ENCODE peak calls at places on chromosomes 11 and 22, in nine cellular contexts. One of them, this sample, is unnamed.

GRCh38 chr11:96045622-96046456 is 121.9 kb upstream of the MTMR2 start:
- DNase-seq in glutamatergic neuron: no peak
- DNase-seq in activated T-helper 1 cell treated with anti-CD3 and anti-CD28 coated beads, Interleukin-12 subunit alpha, Interleukin-12 subunit beta, Interleukin-2, Interleukin-4 antibody, amounts not matched to agents 30 ng/mL and 10 ng/mL and 1 ng/mL, durations not matched to agents 14 hours and 24 hours and 36 hours: no peak
- DNase-seq in GM20000: no peak
- DNase-seq in NCI-H748 treated with DMSO at 0.1 percent for 48 hours: no peak
- DNase-seq in hepatic stellate cell: peak
- DNase-seq in activated gamma-delta T cell treated with anti-CD3 and anti-CD28 coated beads, Interleukin-2, amount 50 U/mL, for 16 hours: no peak
- DNase-seq in CD8-positive, alpha-beta memory T cell: no peak
- DNase-seq in GM10248: no peak
- DNase-seq in this sample: no peak

GRCh38 chr11:129595043-129595962 is 219.7 kb downstream of the BARX2 start:
- DNase-seq in hepatic stellate cell: no peak
- DNase-seq in GM20000: no peak
- DNase-seq in GM10248: no peak
- DNase-seq in CD8-positive, alpha-beta memory T cell: no peak
- DNase-seq in NCI-H748 treated with DMSO at 0.1 percent for 48 hours: no peak
- DNase-seq in activated T-helper 1 cell treated with anti-CD3 and anti-CD28 coated beads, Interleukin-12 subunit alpha, Interleukin-12 subunit beta, Interleukin-2, Interleukin-4 antibody, amounts not matched to agents 30 ng/mL and 10 ng/mL and 1 ng/mL, durations not matched to agents 14 hours and 24 hours and 36 hours: no peak
- DNase-seq in glutamatergic neuron: no peak
- DNase-seq in activated gamma-delta T cell treated with anti-CD3 and anti-CD28 coated beads, Interleukin-2, amount 50 U/mL, for 16 hours: no peak
- DNase-seq in this sample: no peak

GRCh38 chr22:35620624-35621245 is 3.6 kb upstream of the MB start:
- DNase-seq in glutamatergic neuron: no peak
- DNase-seq in activated T-helper 1 cell treated with anti-CD3 and anti-CD28 coated beads, Interleukin-12 subunit alpha, Interleukin-12 subunit beta, Interleukin-2, Interleukin-4 antibody, amounts not matched to agents 30 ng/mL and 10 ng/mL and 1 ng/mL, durations not matched to agents 14 hours and 24 hours and 36 hours: no peak
- DNase-seq in hepatic stellate cell: peak
- DNase-seq in NCI-H748 treated with DMSO at 0.1 percent for 48 hours: no peak
- DNase-seq in CD8-positive, alpha-beta memory T cell: no peak
- DNase-seq in GM20000: no peak
- DNase-seq in activated gamma-delta T cell treated with anti-CD3 and anti-CD28 coated beads, Interleukin-2, amount 50 U/mL, for 16 hours: no peak
- DNase-seq in GM10248: no peak
- DNase-seq in this sample: no peak

GRCh38 chr11:62399868-62400245 is 19.0 kb upstream of the SCGB1A1 start:
- DNase-seq in GM10248: no peak
- DNase-seq in CD8-positive, alpha-beta memory T cell: no peak
- DNase-seq in activated gamma-delta T cell treated with anti-CD3 and anti-CD28 coated beads, Interleukin-2, amount 50 U/mL, for 16 hours: no peak
- DNase-seq in activated T-helper 1 cell treated with anti-CD3 and anti-CD28 coated beads, Interleukin-12 subunit alpha, Interleukin-12 subunit beta, Interleukin-2, Interleukin-4 antibody, amounts not matched to agents 30 ng/mL and 10 ng/mL and 1 ng/mL, durations not matched to agents 14 hours and 24 hours and 36 hours: no peak
- DNase-seq in hepatic stellate cell: no peak
- DNase-seq in NCI-H748 treated with DMSO at 0.1 percent for 48 hours: no peak
- DNase-seq in glutamatergic neuron: no peak
- DNase-seq in GM20000: no peak
- DNase-seq in this sample: no peak

GRCh38 chr11:44538375-44539054 is 26.9 kb upstream of the CD82 start:
- DNase-seq in GM10248: peak
- DNase-seq in GM20000: peak
- DNase-seq in activated gamma-delta T cell treated with anti-CD3 and anti-CD28 coated beads, Interleukin-2, amount 50 U/mL, for 16 hours: peak
- DNase-seq in CD8-positive, alpha-beta memory T cell: peak
- DNase-seq in hepatic stellate cell: peak
- DNase-seq in NCI-H748 treated with DMSO at 0.1 percent for 48 hours: peak
- DNase-seq in activated T-helper 1 cell treated with anti-CD3 and anti-CD28 coated beads, Interleukin-12 subunit alpha, Interleukin-12 subunit beta, Interleukin-2, Interleukin-4 antibody, amounts not matched to agents 30 ng/mL and 10 ng/mL and 1 ng/mL, durations not matched to agents 14 hours and 24 hours and 36 hours: peak
- DNase-seq in glutamatergic neuron: peak
- DNase-seq in this sample: peak

GRCh38 chr22:43289551-43289963 is 53.6 kb downstream of the SCUBE1 start:
- DNase-seq in activated gamma-delta T cell treated with anti-CD3 and anti-CD28 coated beads, Interleukin-2, amount 50 U/mL, for 16 hours: no peak
- DNase-seq in activated T-helper 1 cell treated with anti-CD3 and anti-CD28 coated beads, Interleukin-12 subunit alpha, Interleukin-12 subunit beta, Interleukin-2, Interleukin-4 antibody, amounts not matched to agents 30 ng/mL and 10 ng/mL and 1 ng/mL, durations not matched to agents 14 hours and 24 hours and 36 hours: no peak
- DNase-seq in GM20000: no peak
- DNase-seq in GM10248: no peak
- DNase-seq in NCI-H748 treated with DMSO at 0.1 percent for 48 hours: no peak
- DNase-seq in glutamatergic neuron: no peak
- DNase-seq in CD8-positive, alpha-beta memory T cell: no peak
- DNase-seq in hepatic stellate cell: no peak
- DNase-seq in this sample: no peak

GRCh38 chr11:34632105-34632780 is 11.3 kb downstream of the EHF start:
- DNase-seq in CD8-positive, alpha-beta memory T cell: no peak
- DNase-seq in NCI-H748 treated with DMSO at 0.1 percent for 48 hours: peak
- DNase-seq in activated T-helper 1 cell treated with anti-CD3 and anti-CD28 coated beads, Interleukin-12 subunit alpha, Interleukin-12 subunit beta, Interleukin-2, Interleukin-4 antibody, amounts not matched to agents 30 ng/mL and 10 ng/mL and 1 ng/mL, durations not matched to agents 14 hours and 24 hours and 36 hours: no peak
- DNase-seq in hepatic stellate cell: no peak
- DNase-seq in GM10248: no peak
- DNase-seq in activated gamma-delta T cell treated with anti-CD3 and anti-CD28 coated beads, Interleukin-2, amount 50 U/mL, for 16 hours: no peak
- DNase-seq in glutamatergic neuron: no peak
- DNase-seq in GM20000: no peak
- DNase-seq in this sample: no peak

GRCh38 chr11:119262668-119263351 is 54.1 kb downstream of the MCAM start:
- DNase-seq in CD8-positive, alpha-beta memory T cell: no peak
- DNase-seq in activated gamma-delta T cell treated with anti-CD3 and anti-CD28 coated beads, Interleukin-2, amount 50 U/mL, for 16 hours: no peak
- DNase-seq in GM10248: peak
- DNase-seq in NCI-H748 treated with DMSO at 0.1 percent for 48 hours: no peak
- DNase-seq in hepatic stellate cell: peak
- DNase-seq in glutamatergic neuron: no peak
- DNase-seq in activated T-helper 1 cell treated with anti-CD3 and anti-CD28 coated beads, Interleukin-12 subunit alpha, Interleukin-12 subunit beta, Interleukin-2, Interleukin-4 antibody, amounts not matched to agents 30 ng/mL and 10 ng/mL and 1 ng/mL, durations not matched to agents 14 hours and 24 hours and 36 hours: no peak
- DNase-seq in GM20000: peak
- DNase-seq in this sample: no peak

GRCh38 chr11:132196928-132197327 is 826.5 kb downstream of the NTM start:
- DNase-seq in activated gamma-delta T cell treated with anti-CD3 and anti-CD28 coated beads, Interleukin-2, amount 50 U/mL, for 16 hours: no peak
- DNase-seq in glutamatergic neuron: no peak
- DNase-seq in GM10248: no peak
- DNase-seq in hepatic stellate cell: no peak
- DNase-seq in GM20000: no peak
- DNase-seq in activated T-helper 1 cell treated with anti-CD3 and anti-CD28 coated beads, Interleukin-12 subunit alpha, Interleukin-12 subunit beta, Interleukin-2, Interleukin-4 antibody, amounts not matched to agents 30 ng/mL and 10 ng/mL and 1 ng/mL, durations not matched to agents 14 hours and 24 hours and 36 hours: no peak
- DNase-seq in CD8-positive, alpha-beta memory T cell: no peak
- DNase-seq in NCI-H748 treated with DMSO at 0.1 percent for 48 hours: no peak
- DNase-seq in this sample: no peak

GRCh38 chr11:6319001-6319878 is 1.1 kb downstream of the CAVIN3 start:
- DNase-seq in GM10248: peak
- DNase-seq in activated gamma-delta T cell treated with anti-CD3 and anti-CD28 coated beads, Interleukin-2, amount 50 U/mL, for 16 hours: no peak
- DNase-seq in CD8-positive, alpha-beta memory T cell: no peak
- DNase-seq in glutamatergic neuron: peak
- DNase-seq in hepatic stellate cell: peak
- DNase-seq in activated T-helper 1 cell treated with anti-CD3 and anti-CD28 coated beads, Interleukin-12 subunit alpha, Interleukin-12 subunit beta, Interleukin-2, Interleukin-4 antibody, amounts not matched to agents 30 ng/mL and 10 ng/mL and 1 ng/mL, durations not matched to agents 14 hours and 24 hours and 36 hours: no peak
- DNase-seq in GM20000: peak
- DNase-seq in NCI-H748 treated with DMSO at 0.1 percent for 48 hours: no peak
- DNase-seq in this sample: no peak

GRCh38 chr11:78030429-78031325 is 7.6 kb upstream of the KCTD14 start:
- DNase-seq in activated T-helper 1 cell treated with anti-CD3 and anti-CD28 coated beads, Interleukin-12 subunit alpha, Interleukin-12 subunit beta, Interleukin-2, Interleukin-4 antibody, amounts not matched to agents 30 ng/mL and 10 ng/mL and 1 ng/mL, durations not matched to agents 14 hours and 24 hours and 36 hours: no peak
- DNase-seq in CD8-positive, alpha-beta memory T cell: no peak
- DNase-seq in GM10248: no peak
- DNase-seq in NCI-H748 treated with DMSO at 0.1 percent for 48 hours: peak
- DNase-seq in activated gamma-delta T cell treated with anti-CD3 and anti-CD28 coated beads, Interleukin-2, amount 50 U/mL, for 16 hours: no peak
- DNase-seq in hepatic stellate cell: no peak
- DNase-seq in GM20000: no peak
- DNase-seq in glutamatergic neuron: no peak
- DNase-seq in this sample: no peak

GRCh38 chr11:33531743-33532181 is 168.9 kb downstream of the C11orf91 start:
- DNase-seq in GM20000: no peak
- DNase-seq in activated T-helper 1 cell treated with anti-CD3 and anti-CD28 coated beads, Interleukin-12 subunit alpha, Interleukin-12 subunit beta, Interleukin-2, Interleukin-4 antibody, amounts not matched to agents 30 ng/mL and 10 ng/mL and 1 ng/mL, durations not matched to agents 14 hours and 24 hours and 36 hours: no peak
- DNase-seq in GM10248: no peak
- DNase-seq in activated gamma-delta T cell treated with anti-CD3 and anti-CD28 coated beads, Interleukin-2, amount 50 U/mL, for 16 hours: no peak
- DNase-seq in NCI-H748 treated with DMSO at 0.1 percent for 48 hours: no peak
- DNase-seq in hepatic stellate cell: peak
- DNase-seq in glutamatergic neuron: no peak
- DNase-seq in CD8-positive, alpha-beta memory T cell: no peak
- DNase-seq in this sample: no peak

GRCh38 chr11:19892387-19892786 is 179.8 kb downstream of the NAV2 start:
- DNase-seq in hepatic stellate cell: no peak
- DNase-seq in GM10248: no peak
- DNase-seq in NCI-H748 treated with DMSO at 0.1 percent for 48 hours: no peak
- DNase-seq in glutamatergic neuron: no peak
- DNase-seq in CD8-positive, alpha-beta memory T cell: no peak
- DNase-seq in activated gamma-delta T cell treated with anti-CD3 and anti-CD28 coated beads, Interleukin-2, amount 50 U/mL, for 16 hours: no peak
- DNase-seq in GM20000: no peak
- DNase-seq in activated T-helper 1 cell treated with anti-CD3 and anti-CD28 coated beads, Interleukin-12 subunit alpha, Interleukin-12 subunit beta, Interleukin-2, Interleukin-4 antibody, amounts not matched to agents 30 ng/mL and 10 ng/mL and 1 ng/mL, durations not matched to agents 14 hours and 24 hours and 36 hours: no peak
- DNase-seq in this sample: no peak

GRCh38 chr11:9565822-9566560 is 7.5 kb upstream of the WEE1 start:
- DNase-seq in CD8-positive, alpha-beta memory T cell: peak
- DNase-seq in hepatic stellate cell: peak
- DNase-seq in activated T-helper 1 cell treated with anti-CD3 and anti-CD28 coated beads, Interleukin-12 subunit alpha, Interleukin-12 subunit beta, Interleukin-2, Interleukin-4 antibody, amounts not matched to agents 30 ng/mL and 10 ng/mL and 1 ng/mL, durations not matched to agents 14 hours and 24 hours and 36 hours: peak
- DNase-seq in activated gamma-delta T cell treated with anti-CD3 and anti-CD28 coated beads, Interleukin-2, amount 50 U/mL, for 16 hours: peak
- DNase-seq in glutamatergic neuron: no peak
- DNase-seq in NCI-H748 treated with DMSO at 0.1 percent for 48 hours: peak
- DNase-seq in GM20000: peak
- DNase-seq in GM10248: peak
- DNase-seq in this sample: no peak

GRCh38 chr11:88175004-88175706 is at the start of gene RAB38:
- DNase-seq in activated gamma-delta T cell treated with anti-CD3 and anti-CD28 coated beads, Interleukin-2, amount 50 U/mL, for 16 hours: peak
- DNase-seq in GM20000: peak
- DNase-seq in hepatic stellate cell: no peak
- DNase-seq in glutamatergic neuron: peak
- DNase-seq in GM10248: peak
- DNase-seq in CD8-positive, alpha-beta memory T cell: no peak
- DNase-seq in NCI-H748 treated with DMSO at 0.1 percent for 48 hours: no peak
- DNase-seq in activated T-helper 1 cell treated with anti-CD3 and anti-CD28 coated beads, Interleukin-12 subunit alpha, Interleukin-12 subunit beta, Interleukin-2, Interleukin-4 antibody, amounts not matched to agents 30 ng/mL and 10 ng/mL and 1 ng/mL, durations not matched to agents 14 hours and 24 hours and 36 hours: peak
- DNase-seq in this sample: no peak

GRCh38 chr22:40498454-40499186 is 128.2 kb downstream of the SGSM3 start:
- DNase-seq in activated T-helper 1 cell treated with anti-CD3 and anti-CD28 coated beads, Interleukin-12 subunit alpha, Interleukin-12 subunit beta, Interleukin-2, Interleukin-4 antibody, amounts not matched to agents 30 ng/mL and 10 ng/mL and 1 ng/mL, durations not matched to agents 14 hours and 24 hours and 36 hours: no peak
- DNase-seq in activated gamma-delta T cell treated with anti-CD3 and anti-CD28 coated beads, Interleukin-2, amount 50 U/mL, for 16 hours: no peak
- DNase-seq in hepatic stellate cell: peak
- DNase-seq in NCI-H748 treated with DMSO at 0.1 percent for 48 hours: no peak
- DNase-seq in CD8-positive, alpha-beta memory T cell: no peak
- DNase-seq in glutamatergic neuron: no peak
- DNase-seq in GM20000: no peak
- DNase-seq in GM10248: no peak
- DNase-seq in this sample: no peak

GRCh38 chr22:49767355-49768062 is 60.2 kb downstream of the BRD1 start:
- DNase-seq in activated gamma-delta T cell treated with anti-CD3 and anti-CD28 coated beads, Interleukin-2, amount 50 U/mL, for 16 hours: no peak
- DNase-seq in NCI-H748 treated with DMSO at 0.1 percent for 48 hours: peak
- DNase-seq in CD8-positive, alpha-beta memory T cell: peak
- DNase-seq in hepatic stellate cell: peak
- DNase-seq in glutamatergic neuron: peak
- DNase-seq in activated T-helper 1 cell treated with anti-CD3 and anti-CD28 coated beads, Interleukin-12 subunit alpha, Interleukin-12 subunit beta, Interleukin-2, Interleukin-4 antibody, amounts not matched to agents 30 ng/mL and 10 ng/mL and 1 ng/mL, durations not matched to agents 14 hours and 24 hours and 36 hours: peak
- DNase-seq in GM10248: peak
- DNase-seq in GM20000: peak
- DNase-seq in this sample: peak

GRCh38 chr11:100855466-100856067 is 168.5 kb downstream of the ARHGAP42 start:
- DNase-seq in NCI-H748 treated with DMSO at 0.1 percent for 48 hours: peak
- DNase-seq in CD8-positive, alpha-beta memory T cell: no peak
- DNase-seq in GM10248: no peak
- DNase-seq in glutamatergic neuron: no peak
- DNase-seq in GM20000: peak
- DNase-seq in hepatic stellate cell: no peak
- DNase-seq in activated T-helper 1 cell treated with anti-CD3 and anti-CD28 coated beads, Interleukin-12 subunit alpha, Interleukin-12 subunit beta, Interleukin-2, Interleukin-4 antibody, amounts not matched to agents 30 ng/mL and 10 ng/mL and 1 ng/mL, durations not matched to agents 14 hours and 24 hours and 36 hours: no peak
- DNase-seq in activated gamma-delta T cell treated with anti-CD3 and anti-CD28 coated beads, Interleukin-2, amount 50 U/mL, for 16 hours: no peak
- DNase-seq in this sample: peak

GRCh38 chr11:13318498-13319295 is 41.1 kb downstream of the BMAL1 start:
- DNase-seq in NCI-H748 treated with DMSO at 0.1 percent for 48 hours: no peak
- DNase-seq in activated T-helper 1 cell treated with anti-CD3 and anti-CD28 coated beads, Interleukin-12 subunit alpha, Interleukin-12 subunit beta, Interleukin-2, Interleukin-4 antibody, amounts not matched to agents 30 ng/mL and 10 ng/mL and 1 ng/mL, durations not matched to agents 14 hours and 24 hours and 36 hours: no peak
- DNase-seq in activated gamma-delta T cell treated with anti-CD3 and anti-CD28 coated beads, Interleukin-2, amount 50 U/mL, for 16 hours: no peak
- DNase-seq in CD8-positive, alpha-beta memory T cell: no peak
- DNase-seq in hepatic stellate cell: no peak
- DNase-seq in glutamatergic neuron: no peak
- DNase-seq in GM20000: peak
- DNase-seq in GM10248: peak
- DNase-seq in this sample: no peak

GRCh38 chr11:112513936-112514716 is 253.5 kb upstream of the PLET1 start:
- DNase-seq in glutamatergic neuron: peak
- DNase-seq in hepatic stellate cell: no peak
- DNase-seq in activated T-helper 1 cell treated with anti-CD3 and anti-CD28 coated beads, Interleukin-12 subunit alpha, Interleukin-12 subunit beta, Interleukin-2, Interleukin-4 antibody, amounts not matched to agents 30 ng/mL and 10 ng/mL and 1 ng/mL, durations not matched to agents 14 hours and 24 hours and 36 hours: no peak
- DNase-seq in GM20000: no peak
- DNase-seq in NCI-H748 treated with DMSO at 0.1 percent for 48 hours: peak
- DNase-seq in CD8-positive, alpha-beta memory T cell: no peak
- DNase-seq in activated gamma-delta T cell treated with anti-CD3 and anti-CD28 coated beads, Interleukin-2, amount 50 U/mL, for 16 hours: no peak
- DNase-seq in GM10248: no peak
- DNase-seq in this sample: no peak

GRCh38 chr11:20367313-20367948 is 3.9 kb downstream of the HTATIP2 start:
- DNase-seq in GM20000: no peak
- DNase-seq in CD8-positive, alpha-beta memory T cell: peak
- DNase-seq in GM10248: no peak
- DNase-seq in NCI-H748 treated with DMSO at 0.1 percent for 48 hours: no peak
- DNase-seq in activated gamma-delta T cell treated with anti-CD3 and anti-CD28 coated beads, Interleukin-2, amount 50 U/mL, for 16 hours: no peak
- DNase-seq in activated T-helper 1 cell treated with anti-CD3 and anti-CD28 coated beads, Interleukin-12 subunit alpha, Interleukin-12 subunit beta, Interleukin-2, Interleukin-4 antibody, amounts not matched to agents 30 ng/mL and 10 ng/mL and 1 ng/mL, durations not matched to agents 14 hours and 24 hours and 36 hours: no peak
- DNase-seq in hepatic stellate cell: peak
- DNase-seq in glutamatergic neuron: no peak
- DNase-seq in this sample: no peak

GRCh38 chr22:39428597-39429071 is 28.2 kb upstream of the MGAT3 start:
- DNase-seq in NCI-H748 treated with DMSO at 0.1 percent for 48 hours: peak
- DNase-seq in GM10248: no peak
- DNase-seq in activated gamma-delta T cell treated with anti-CD3 and anti-CD28 coated beads, Interleukin-2, amount 50 U/mL, for 16 hours: no peak
- DNase-seq in GM20000: no peak
- DNase-seq in activated T-helper 1 cell treated with anti-CD3 and anti-CD28 coated beads, Interleukin-12 subunit alpha, Interleukin-12 subunit beta, Interleukin-2, Interleukin-4 antibody, amounts not matched to agents 30 ng/mL and 10 ng/mL and 1 ng/mL, durations not matched to agents 14 hours and 24 hours and 36 hours: no peak
- DNase-seq in glutamatergic neuron: no peak
- DNase-seq in CD8-positive, alpha-beta memory T cell: peak
- DNase-seq in hepatic stellate cell: no peak
- DNase-seq in this sample: no peak

GRCh38 chr22:50571264-50572175 is 6.7 kb downstream of the CPT1B start:
- DNase-seq in activated gamma-delta T cell treated with anti-CD3 and anti-CD28 coated beads, Interleukin-2, amount 50 U/mL, for 16 hours: no peak
- DNase-seq in CD8-positive, alpha-beta memory T cell: no peak
- DNase-seq in activated T-helper 1 cell treated with anti-CD3 and anti-CD28 coated beads, Interleukin-12 subunit alpha, Interleukin-12 subunit beta, Interleukin-2, Interleukin-4 antibody, amounts not matched to agents 30 ng/mL and 10 ng/mL and 1 ng/mL, durations not matched to agents 14 hours and 24 hours and 36 hours: no peak
- DNase-seq in GM10248: no peak
- DNase-seq in hepatic stellate cell: no peak
- DNase-seq in glutamatergic neuron: no peak
- DNase-seq in GM20000: no peak
- DNase-seq in NCI-H748 treated with DMSO at 0.1 percent for 48 hours: no peak
- DNase-seq in this sample: no peak

GRCh38 chr11:122748968-122749687 is 89.2 kb upstream of the CRTAM start:
- DNase-seq in glutamatergic neuron: no peak
- DNase-seq in GM10248: peak
- DNase-seq in GM20000: peak
- DNase-seq in activated T-helper 1 cell treated with anti-CD3 and anti-CD28 coated beads, Interleukin-12 subunit alpha, Interleukin-12 subunit beta, Interleukin-2, Interleukin-4 antibody, amounts not matched to agents 30 ng/mL and 10 ng/mL and 1 ng/mL, durations not matched to agents 14 hours and 24 hours and 36 hours: peak
- DNase-seq in NCI-H748 treated with DMSO at 0.1 percent for 48 hours: no peak
- DNase-seq in CD8-positive, alpha-beta memory T cell: peak
- DNase-seq in hepatic stellate cell: peak
- DNase-seq in activated gamma-delta T cell treated with anti-CD3 and anti-CD28 coated beads, Interleukin-2, amount 50 U/mL, for 16 hours: peak
- DNase-seq in this sample: no peak

GRCh38 chr22:24289781-24290181 is 19.1 kb downstream of the SPECC1L start:
- DNase-seq in CD8-positive, alpha-beta memory T cell: no peak
- DNase-seq in GM20000: no peak
- DNase-seq in hepatic stellate cell: no peak
- DNase-seq in NCI-H748 treated with DMSO at 0.1 percent for 48 hours: no peak
- DNase-seq in GM10248: peak
- DNase-seq in activated T-helper 1 cell treated with anti-CD3 and anti-CD28 coated beads, Interleukin-12 subunit alpha, Interleukin-12 subunit beta, Interleukin-2, Interleukin-4 antibody, amounts not matched to agents 30 ng/mL and 10 ng/mL and 1 ng/mL, durations not matched to agents 14 hours and 24 hours and 36 hours: no peak
- DNase-seq in glutamatergic neuron: no peak
- DNase-seq in activated gamma-delta T cell treated with anti-CD3 and anti-CD28 coated beads, Interleukin-2, amount 50 U/mL, for 16 hours: no peak
- DNase-seq in this sample: no peak

GRCh38 chr11:21110378-21110777 is 441.0 kb downstream of the NELL1 start:
- DNase-seq in NCI-H748 treated with DMSO at 0.1 percent for 48 hours: no peak
- DNase-seq in glutamatergic neuron: no peak
- DNase-seq in CD8-positive, alpha-beta memory T cell: no peak
- DNase-seq in hepatic stellate cell: no peak
- DNase-seq in GM20000: no peak
- DNase-seq in activated T-helper 1 cell treated with anti-CD3 and anti-CD28 coated beads, Interleukin-12 subunit alpha, Interleukin-12 subunit beta, Interleukin-2, Interleukin-4 antibody, amounts not matched to agents 30 ng/mL and 10 ng/mL and 1 ng/mL, durations not matched to agents 14 hours and 24 hours and 36 hours: no peak
- DNase-seq in activated gamma-delta T cell treated with anti-CD3 and anti-CD28 coated beads, Interleukin-2, amount 50 U/mL, for 16 hours: no peak
- DNase-seq in GM10248: no peak
- DNase-seq in this sample: no peak